ENCODE peak calls at places on chromosomes 4 and X, in nine cellular contexts. T, K, Z, U, F, D, Y, S and N are unnamed samples.

GRCh38 chr4:40840985-40841571 is 91.3 kb downstream of the NSUN7 start:
- DNase-seq in T (peak; percentile 44), K (peak; percentile 70), Z (peak; percentile 12), U (no peak), F (peak; percentile 90), D (peak; percentile 80), Y (peak; percentile 68), S (peak; percentile 5), N (no peak)

GRCh38 chr4:113052379-113052951 is 3.0 kb downstream of the ANK2 start:
- DNase-seq in T (no peak), K (no peak), Z (no peak), U (no peak), F (no peak), D (no peak), Y (peak; percentile 33), S (no peak), N (no peak)

GRCh38 chrX:153669174-153669890 is 4.3 kb downstream of the PNCK start:
- DNase-seq in T (peak; percentile 23), K (no peak), Z (no peak), U (no peak), F (peak; percentile 10), D (no peak), Y (peak; percentile 76), S (no peak), N (peak; percentile 48)

GRCh38 chr4:66855956-66856355 is 689.3 kb downstream of the CENPC start:
- DNase-seq in T (no peak), K (no peak), Z (no peak), U (no peak), F (no peak), D (no peak), Y (no peak), S (no peak), N (no peak)

GRCh38 chr4:178198691-178199090 is 756.5 kb upstream of the AGA start:
- DNase-seq in T (no peak), K (no peak), Z (no peak), U (no peak), F (no peak), D (no peak), Y (no peak), S (no peak), N (no peak)

GRCh38 chrX:50470103-50471031 is at the start of gene DGKK:
- DNase-seq in T (no peak), K (no peak), Z (no peak), U (no peak), F (no peak), D (peak; percentile 52), Y (no peak), S (no peak), N (no peak)

GRCh38 chrX:48938721-48939416 is 18.5 kb downstream of the OTUD5 start:
- DNase-seq in T (peak; percentile 63), K (no peak), Z (no peak), U (no peak), F (peak; percentile 96), D (no peak), Y (peak; percentile 49), S (peak; percentile 83), N (peak; percentile 51)

GRCh38 chr4:140188975-140189374 is 35.0 kb upstream of the MAML3 start:
- DNase-seq in T (no peak), K (no peak), Z (no peak), U (no peak), F (no peak), D (no peak), Y (no peak), S (no peak), N (no peak)

GRCh38 chr4:6367313-6367945 is 97.8 kb downstream of the WFS1 start:
- DNase-seq in T (no peak), K (no peak), Z (no peak), U (no peak), F (no peak), D (no peak), Y (no peak), S (no peak), N (no peak)